ENCODE peak calls at places on chromosome 3, in eight cellular contexts. E is tibial nerve, O is heart right ventricle, I is fibroblast of lung, X is right cardiac atrium, N is left ventricle myocardium inferior, B is sigmoid colon, D is spleen. R is an unnamed sample.

GRCh38 chr3:5767304-5767703 is 579.8 kb downstream of the EDEM1 start:
- DNase-seq in E (no peak), O (no peak), I (no peak), X (no peak), N (no peak), B (no peak), D (no peak), R (no peak)

GRCh38 chr3:107752202-107752990 is 229.6 kb downstream of the BBX start:
- DNase-seq in E (no peak), O (no peak), I (peak), X (no peak), N (no peak), B (no peak), D (no peak), R (no peak)

GRCh38 chr3:46892285-46893145 is 15.0 kb downstream of the PTH1R start:
- DNase-seq in E (peak), O (peak), I (peak), X (peak), N (peak), B (peak), D (peak), R (no peak)

GRCh38 chr3:70771426-70772147 is 459.1 kb upstream of the MDFIC2 start:
- DNase-seq in E (no peak), O (no peak), I (peak), X (no peak), N (no peak), B (no peak), D (no peak), R (no peak)

GRCh38 chr3:116342499-116342898 is 102.8 kb downstream of the LSAMP start:
- DNase-seq in E (no peak), O (no peak), I (no peak), X (no peak), N (no peak), B (no peak), D (no peak), R (no peak)

GRCh38 chr3:87979527-87979926 is 79.3 kb downstream of the CGGBP1 start:
- DNase-seq in E (no peak), O (no peak), I (no peak), X (no peak), N (no peak), B (no peak), D (no peak), R (no peak)

GRCh38 chr3:126961191-126961790 is 21.6 kb upstream of the PLXNA1 start:
- DNase-seq in E (peak), O (peak), I (peak), X (peak), N (peak), B (peak), D (peak), R (no peak)

GRCh38 chr3:66372681-66373350 is 128.0 kb downstream of the LRIG1 start:
- DNase-seq in E (no peak), O (peak), I (no peak), X (peak), N (peak), B (no peak), D (no peak), R (no peak)

GRCh38 chr3:8914491-8914890 is 48.8 kb downstream of the RAD18 start:
- DNase-seq in E (no peak), O (no peak), I (no peak), X (no peak), N (no peak), B (no peak), D (no peak), R (no peak)

GRCh38 chr3:186461141-186461540 is 83.0 kb downstream of the CRYGS start:
- DNase-seq in E (no peak), O (no peak), I (peak), X (no peak), N (no peak), B (no peak), D (no peak), R (no peak)

GRCh38 chr3:27479816-27480543 is 4.2 kb downstream of the SLC4A7 start:
- DNase-seq in E (no peak), O (no peak), I (no peak), X (no peak), N (no peak), B (no peak), D (no peak), R (no peak)

GRCh38 chr3:14144423-14145075 is 19.7 kb downstream of the TMEM43 start:
- DNase-seq in E (peak), O (peak), I (peak), X (peak), N (peak), B (peak), D (no peak), R (peak)

DNA sequence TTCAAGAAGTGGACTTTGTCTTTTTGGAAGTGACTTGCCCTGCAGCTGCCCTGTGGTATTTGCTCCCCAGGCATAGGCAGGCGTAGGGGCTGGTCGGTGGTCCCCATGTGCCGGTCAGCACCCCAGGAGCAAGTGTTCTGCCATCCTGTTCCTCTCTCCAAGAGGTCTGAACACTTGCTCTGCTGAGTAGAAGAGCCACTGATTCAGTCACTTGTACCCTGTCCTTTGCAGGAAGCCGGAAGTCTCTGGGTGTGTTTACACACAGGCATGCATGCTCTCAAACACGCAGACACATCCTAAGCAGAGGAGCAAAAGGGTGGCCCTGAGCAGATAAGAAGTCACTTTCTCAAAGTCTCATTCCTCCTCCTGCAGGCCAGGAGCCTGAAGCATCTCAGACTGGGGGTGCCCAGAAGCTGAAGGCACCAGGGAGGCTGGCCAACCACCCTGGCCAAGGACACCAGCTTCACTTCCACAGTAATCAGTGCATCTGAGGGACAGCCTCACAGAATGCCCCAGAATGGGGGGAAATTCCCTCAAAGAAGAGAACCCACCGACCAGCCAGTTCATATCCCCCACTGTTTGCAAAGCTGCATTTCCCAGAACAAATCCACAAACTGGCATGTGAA is 88.7 kb upstream of the POMGNT2 start:
- DNase-seq in E (no peak), O (no peak), I (no peak), X (no peak), N (no peak), B (no peak), D (peak), R (no peak)
- H3K27ac ChIP-seq in E (no peak), O (peak), I (no peak), X (no peak), N (peak), B (no peak), D (peak), R (no peak)

GRCh38 chr3:9986230-9986725 is 363 bp downstream of the EMC3 start:
- DNase-seq in E (no peak), O (no peak), I (no peak), X (no peak), N (no peak), B (no peak), D (no peak), R (no peak)
- H3K27ac ChIP-seq in E (peak), O (peak), I (peak), X (peak), N (peak), B (peak), D (peak), R (no peak)

DNA sequence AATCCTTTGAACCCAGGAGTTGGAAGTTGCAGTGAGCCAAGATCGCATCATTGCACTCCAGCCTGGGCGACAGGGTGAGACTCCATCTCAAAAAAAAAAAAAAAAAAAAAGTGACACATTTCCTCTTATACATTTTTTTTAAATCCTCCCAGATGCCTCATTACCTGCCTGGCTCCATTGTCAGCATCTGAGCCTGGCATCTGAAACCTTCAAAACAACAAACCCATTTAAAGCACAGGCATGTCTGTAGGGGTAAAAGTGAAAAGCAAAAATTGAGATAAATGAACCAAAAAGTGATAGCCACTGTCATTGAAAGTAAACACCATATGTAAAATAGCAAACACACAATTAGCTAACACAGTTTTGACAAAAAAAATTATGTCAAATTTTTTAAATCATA is 38.6 kb downstream of the OSBPL10 start:
- DNase-seq in E (no peak), O (no peak), I (no peak), X (no peak), N (no peak), B (no peak), D (no peak), R (no peak)
- H3K27ac ChIP-seq in E (no peak), O (no peak), I (no peak), X (no peak), N (no peak), B (no peak), D (no peak), R (no peak)

GRCh38 chr3:117743962-117744361 is 1034.4 kb downstream of the TUSC7 start:
- DNase-seq in E (no peak), O (no peak), I (no peak), X (no peak), N (no peak), B (no peak), D (no peak), R (no peak)
- H3K27ac ChIP-seq in E (no peak), O (no peak), I (no peak), X (no peak), N (no peak), B (no peak), D (no peak), R (no peak)

DNA sequence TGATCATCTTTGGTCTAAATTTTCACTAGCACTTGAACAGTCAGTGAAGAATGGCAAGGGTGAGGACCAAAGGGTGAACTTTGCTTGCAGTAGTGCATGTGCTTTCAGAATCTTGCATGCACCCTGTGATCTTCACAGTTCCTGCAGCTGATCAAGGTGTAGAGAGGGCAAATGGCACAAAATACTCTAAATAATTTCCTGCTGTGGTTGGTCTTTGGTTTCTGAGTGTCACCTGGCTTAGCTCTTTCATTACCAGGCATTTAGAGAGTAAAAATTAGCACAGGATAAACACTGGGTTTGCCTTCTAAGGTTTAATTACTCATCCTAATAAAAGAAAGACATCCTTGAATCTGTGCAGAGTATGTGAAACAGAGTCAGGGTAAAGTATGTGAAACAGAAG is 11.4 kb downstream of the TIPARP start:
- DNase-seq in E (no peak), O (no peak), I (no peak), X (no peak), N (no peak), B (no peak), D (no peak), R (no peak)
- H3K27ac ChIP-seq in E (no peak), O (no peak), I (peak), X (no peak), N (no peak), B (no peak), D (peak), R (peak)

GRCh38 chr3:135911106-135911505 is 54.4 kb upstream of the PPP2R3A start:
- DNase-seq in E (no peak), O (no peak), I (peak), X (no peak), N (no peak), B (no peak), D (no peak), R (no peak)

GRCh38 chr3:135908737-135909136 is 56.8 kb upstream of the PPP2R3A start:
- DNase-seq in E (no peak), O (no peak), I (no peak), X (no peak), N (no peak), B (no peak), D (no peak), R (no peak)

GRCh38 chr3:135908225-135908624 is 57.3 kb upstream of the PPP2R3A start:
- DNase-seq in E (no peak), O (no peak), I (no peak), X (no peak), N (no peak), B (no peak), D (no peak), R (no peak)

GRCh38 chr3:135905058-135905724 is 60.3 kb upstream of the PPP2R3A start:
- DNase-seq in E (no peak), O (no peak), I (peak), X (no peak), N (no peak), B (no peak), D (no peak), R (no peak)

DNA sequence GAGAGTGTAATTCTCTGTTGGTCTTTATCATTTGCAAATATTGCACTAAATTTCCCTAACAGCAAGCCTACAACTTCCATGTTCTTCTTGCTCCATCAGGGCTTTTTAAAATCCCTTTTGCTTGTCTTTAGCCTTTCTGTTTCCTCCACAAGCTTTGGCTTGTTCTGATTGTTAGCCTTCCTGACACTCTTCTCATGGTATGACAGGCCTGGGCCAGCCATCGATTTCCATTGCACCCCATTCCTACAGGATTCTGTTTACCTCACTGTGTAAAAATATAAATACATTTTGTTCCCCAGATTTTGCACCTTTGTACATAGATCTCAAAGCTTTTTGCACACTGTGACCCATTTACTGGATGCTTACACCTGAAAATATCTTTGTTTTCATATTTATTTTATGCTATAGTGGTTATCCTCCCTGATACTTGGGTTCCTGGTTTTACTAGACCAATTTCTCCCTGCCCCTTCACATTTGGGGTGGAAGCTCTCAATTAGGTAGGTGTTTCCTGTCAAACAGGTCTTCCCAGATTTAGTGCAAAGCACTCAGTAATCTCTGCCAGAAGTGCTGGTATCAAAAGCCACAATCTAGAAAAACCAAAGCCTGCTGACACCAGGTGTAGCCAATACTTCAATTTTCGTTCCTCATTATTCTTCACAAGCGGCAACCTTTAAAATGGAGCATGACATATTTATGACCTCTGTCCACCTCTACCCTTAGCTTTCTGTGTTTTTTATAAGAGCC is 57.9 kb upstream of the PPP2R3A start:
- DNase-seq in E (no peak), O (no peak), I (no peak), X (no peak), N (no peak), B (no peak), D (no peak), R (no peak)
- H3K27ac ChIP-seq in E (no peak), O (no peak), I (no peak), X (no peak), N (no peak), B (no peak), D (no peak), R (no peak)

GRCh38 chr3:55486857-55487375 is at the start of gene WNT5A:
- DNase-seq in E (no peak), O (no peak), I (peak), X (peak), N (peak), B (peak), D (peak), R (no peak)

GRCh38 chr3:55487376-55488241 is 503 bp upstream of the WNT5A start:
- DNase-seq in E (no peak), O (no peak), I (peak), X (peak), N (peak), B (peak), D (no peak), R (no peak)

GRCh38 chr3:55489804-55490132 is 2.7 kb upstream of the WNT5A start:
- DNase-seq in E (no peak), O (no peak), I (no peak), X (peak), N (peak), B (no peak), D (no peak), R (no peak)

GRCh38 chr3:55490194-55490913 is 3.2 kb upstream of the WNT5A start:
- DNase-seq in E (no peak), O (no peak), I (no peak), X (no peak), N (no peak), B (no peak), D (no peak), R (no peak)

GRCh38 chr3:55488398-55489055 is 1.4 kb upstream of the WNT5A start:
- DNase-seq in E (no peak), O (peak), I (peak), X (peak), N (peak), B (peak), D (no peak), R (no peak)
- H3K27ac ChIP-seq in E (peak), O (no peak), I (peak), X (no peak), N (peak), B (peak), D (peak), R (no peak)

GRCh38 chr3:10366681-10367101 is 45.8 kb upstream of the SEC13 start:
- DNase-seq in E (peak), O (no peak), I (peak), X (no peak), N (no peak), B (no peak), D (no peak), R (no peak)
- H3K27ac ChIP-seq in E (peak), O (no peak), I (peak), X (no peak), N (no peak), B (no peak), D (no peak), R (no peak)

GRCh38 chr3:51967384-51968174 is at the start of gene PCBP4:
- DNase-seq in E (peak), O (peak), I (peak), X (peak), N (peak), B (peak), D (no peak), R (no peak)

GRCh38 chr3:51966941-51967383 is 292 bp downstream of the PCBP4 start:
- DNase-seq in E (no peak), O (no peak), I (no peak), X (no peak), N (no peak), B (no peak), D (no peak), R (no peak)

GRCh38 chr3:51968175-51968681 is 974 bp upstream of the PCBP4 start:
- DNase-seq in E (no peak), O (peak), I (no peak), X (peak), N (no peak), B (no peak), D (no peak), R (no peak)

GRCh38 chr3:51966016-51966415 is 1.2 kb downstream of the PCBP4 start:
- DNase-seq in E (no peak), O (no peak), I (no peak), X (peak), N (no peak), B (no peak), D (no peak), R (no peak)

GRCh38 chr3:51966486-51966885 is 768 bp downstream of the PCBP4 start:
- DNase-seq in E (no peak), O (peak), I (no peak), X (peak), N (no peak), B (no peak), D (no peak), R (no peak)
- H3K27ac ChIP-seq in E (peak), O (peak), I (peak), X (peak), N (peak), B (peak), D (no peak), R (no peak)

GRCh38 chr3:139317660-139318430 is 26.0 kb upstream of the MRPS22 start:
- DNase-seq in E (no peak), O (no peak), I (no peak), X (no peak), N (no peak), B (no peak), D (no peak), R (no peak)
- H3K27ac ChIP-seq in E (no peak), O (no peak), I (no peak), X (no peak), N (no peak), B (no peak), D (no peak), R (no peak)

R was measured in SK-N-MC.